ENCODE peak calls at places on chromosomes 16 and 17, in nine cellular contexts. H, S, C, B, J, Y, E, X and O are unnamed samples.

GRCh38 chr16:12320298-12320706 is 343.8 kb downstream of the SNX29 start:
- DNase-seq in H (no peak), S (no peak), C (no peak), B (no peak), J (no peak), Y (no peak), E (no peak), X (no peak), O (no peak)

GRCh38 chr16:28549301-28549899 is 4.3 kb upstream of the SGF29 start:
- DNase-seq in H (no peak), S (no peak), C (no peak), B (peak; percentile 65), J (no peak), Y (no peak), E (peak; percentile 41), X (no peak), O (no peak)

GRCh38 chr16:56932588-56933265 is 785 bp downstream of the HERPUD1 start:
- DNase-seq in H (peak; percentile 81), S (peak; percentile 90), C (peak; percentile 93), B (peak; percentile 94), J (peak; percentile 51), Y (peak; percentile 92), E (peak; percentile 67), X (no peak), O (peak; percentile 80)

GRCh38 chr16:87552772-87553171 is 49.5 kb upstream of the JPH3 start:
- DNase-seq in H (no peak), S (no peak), C (no peak), B (no peak), J (no peak), Y (no peak), E (no peak), X (no peak), O (no peak)

GRCh38 chr16:67015317-67015731 is 13.6 kb upstream of the CBFB start:
- DNase-seq in H (peak; percentile 18), S (peak; percentile 43), C (peak; percentile 12), B (no peak), J (no peak), Y (peak; percentile 24), E (no peak), X (no peak), O (no peak)

GRCh38 chr17:78873519-78874340 is 29.3 kb downstream of the CEP295NL start:
- DNase-seq in H (no peak), S (no peak), C (no peak), B (no peak), J (no peak), Y (no peak), E (peak; percentile 77), X (no peak), O (peak; percentile 82)

GRCh38 chr16:81883235-81883634 is 104.1 kb downstream of the PLCG2 start:
- DNase-seq in H (no peak), S (no peak), C (no peak), B (no peak), J (no peak), Y (no peak), E (no peak), X (no peak), O (no peak)

GRCh38 chr17:37392024-37392590 is 14.5 kb downstream of the ACACA start:
- DNase-seq in H (no peak), S (no peak), C (no peak), B (no peak), J (no peak), Y (no peak), E (no peak), X (no peak), O (no peak)

GRCh38 chr17:50683434-50684287 is 24.1 kb downstream of the ANKRD40 start:
- DNase-seq in H (no peak), S (no peak), C (no peak), B (no peak), J (no peak), Y (peak; percentile 62), E (no peak), X (no peak), O (no peak)

GRCh38 chr17:49545811-49546545 is 29.7 kb upstream of the NXPH3 start:
- DNase-seq in H (no peak), S (peak; percentile 52), C (no peak), B (no peak), J (no peak), Y (no peak), E (peak; percentile 39), X (no peak), O (no peak)

GRCh38 chr17:80789356-80789902 is 202.2 kb upstream of the CHMP6 start:
- DNase-seq in H (no peak), S (peak; percentile 79), C (no peak), B (no peak), J (no peak), Y (peak; percentile 80), E (no peak), X (peak; percentile 64), O (no peak)

GRCh38 chr16:56237451-56237930 is 46.2 kb downstream of the GNAO1 start:
- DNase-seq in H (no peak), S (no peak), C (no peak), B (no peak), J (no peak), Y (no peak), E (no peak), X (no peak), O (no peak)

DNA sequence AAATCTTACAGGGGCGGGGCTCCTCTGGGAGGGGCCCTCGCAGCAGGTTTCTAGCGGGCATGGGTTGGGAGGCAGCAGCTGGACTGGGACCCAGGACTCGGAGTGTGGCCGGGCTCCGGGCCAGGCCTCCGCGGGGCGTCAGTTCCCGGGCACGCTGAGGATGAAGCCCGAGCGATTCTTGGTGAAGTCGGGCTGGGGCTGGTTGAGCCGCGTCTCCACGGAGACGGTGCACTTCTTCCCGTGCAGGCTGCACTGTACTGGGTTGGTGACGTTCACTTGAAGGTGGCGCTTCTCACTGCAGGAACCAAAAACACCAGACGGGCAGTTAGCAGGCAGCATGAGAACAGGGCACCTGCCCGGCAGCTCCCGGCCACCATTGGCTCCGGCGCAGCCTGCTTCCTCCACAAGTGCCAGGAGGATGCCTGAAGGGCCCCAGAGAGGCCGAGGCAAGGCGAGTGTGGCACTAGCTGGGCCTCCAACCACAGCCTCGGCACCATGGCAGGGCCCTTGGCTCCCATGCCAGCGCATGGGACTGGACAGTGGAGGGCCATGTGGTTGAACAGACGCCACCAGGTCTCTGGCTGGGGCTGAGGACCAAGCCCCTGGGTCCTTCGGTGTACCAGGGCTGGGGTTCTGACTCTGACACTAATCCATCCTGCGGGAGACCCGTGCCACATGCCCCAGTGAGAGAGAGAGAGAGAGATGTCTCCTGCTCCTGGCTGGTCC is 8.0 kb downstream of the CDK5R1 start:
- DNase-seq in H (no peak), S (peak; percentile 76), C (no peak), B (no peak), J (no peak), Y (no peak), E (no peak), X (no peak), O (no peak)
- TF ChIP-seq EP300 in H (no peak), S (no peak), C (no peak), B (no peak), J (no peak), Y (no peak), E (no peak), X (no peak), O (no peak)

DNA sequence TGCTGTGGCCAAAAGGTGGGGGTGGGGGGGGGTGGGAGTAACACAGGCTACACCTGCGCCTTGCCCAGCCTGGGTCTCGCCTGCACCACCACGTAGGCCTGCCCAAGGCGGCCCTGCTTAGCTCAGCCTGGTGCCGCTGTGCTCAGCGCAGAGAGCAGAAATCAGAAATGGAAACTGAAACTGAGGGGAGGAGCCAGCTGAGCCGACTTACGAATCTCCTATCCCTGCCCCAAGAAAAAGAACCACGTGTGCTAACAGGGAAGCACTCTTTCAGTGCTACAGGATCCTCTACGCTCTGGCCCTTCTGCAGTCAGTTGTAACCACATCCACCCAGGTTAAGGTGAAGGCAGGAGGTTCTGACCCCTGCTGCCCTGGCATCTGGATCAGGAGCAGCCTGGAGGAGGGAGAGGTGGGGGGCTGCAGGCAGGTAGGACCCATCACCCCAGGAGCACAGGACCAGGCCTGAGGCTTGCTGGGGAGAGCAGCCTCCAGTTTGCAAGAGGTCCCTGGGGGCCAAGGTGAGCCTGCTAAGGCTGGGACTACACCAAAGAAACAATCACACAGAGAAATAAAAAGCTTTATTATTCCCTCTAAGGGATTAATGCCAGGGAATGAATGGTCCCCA is at the start of gene DHX58:
- DNase-seq in H (peak; percentile 85), S (no peak), C (peak; percentile 89), B (peak; percentile 64), J (peak; percentile 42), Y (peak; percentile 91), E (no peak), X (peak; percentile 90), O (peak; percentile 81)
- TF ChIP-seq POLR2AphosphoS5 in H (peak; percentile 81), S (peak; percentile 12), C (peak; percentile 74), B (peak; percentile 60), J (no peak), Y (peak; percentile 81), E (no peak), X (peak; percentile 96), O (peak; percentile 51)

GRCh38 chr17:76868669-76869208 is 535 bp downstream of the MGAT5B start:
- DNase-seq in H (no peak), S (no peak), C (no peak), B (no peak), J (peak; percentile 72), Y (no peak), E (peak; percentile 88), X (no peak), O (no peak)

GRCh38 chr17:76869209-76869877 is 1.1 kb downstream of the MGAT5B start:
- DNase-seq in H (no peak), S (no peak), C (no peak), B (no peak), J (no peak), Y (no peak), E (peak; percentile 90), X (no peak), O (no peak)

GRCh38 chr17:76866774-76867577 is 1.2 kb upstream of the MGAT5B start:
- DNase-seq in H (no peak), S (no peak), C (no peak), B (no peak), J (no peak), Y (no peak), E (no peak), X (no peak), O (no peak)

GRCh38 chr17:76867578-76868175 is 527 bp upstream of the MGAT5B start:
- DNase-seq in H (no peak), S (no peak), C (no peak), B (no peak), J (no peak), Y (no peak), E (peak; percentile 64), X (no peak), O (no peak)

DNA sequence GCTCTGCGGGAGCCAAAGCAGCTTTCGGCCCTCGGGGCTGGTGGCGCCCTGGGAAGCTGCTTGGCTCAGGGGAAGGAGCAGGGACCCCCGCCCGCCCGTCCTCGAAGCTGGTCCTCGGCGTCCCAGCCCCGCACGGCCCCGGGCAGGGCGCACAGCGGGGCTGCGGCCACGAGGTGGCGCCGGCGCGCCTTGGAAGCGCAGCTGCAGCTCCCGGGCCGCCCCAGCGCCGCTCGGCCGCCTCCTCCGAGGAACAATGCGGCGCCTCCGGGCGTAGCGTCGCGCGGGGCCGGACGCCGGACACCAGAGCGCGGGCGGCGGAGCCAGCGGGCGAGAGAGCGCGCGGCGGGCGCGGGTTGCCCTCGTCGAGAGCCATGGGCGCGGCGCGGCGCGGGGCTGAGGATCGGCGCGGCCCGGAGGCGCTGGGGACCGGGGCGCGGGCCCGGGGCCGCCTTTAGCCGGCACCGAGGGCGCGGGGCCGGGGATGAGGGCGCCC is at the start of gene MGAT5B:
- DNase-seq in H (peak; percentile 75), S (no peak), C (peak; percentile 67), B (peak; percentile 53), J (peak; percentile 93), Y (peak; percentile 83), E (peak; percentile 100), X (no peak), O (peak; percentile 85)
- TF ChIP-seq EP300 in H (no peak), S (no peak), C (no peak), B (no peak), J (no peak), Y (no peak), E (no peak), X (no peak), O (no peak)

GRCh38 chr17:19017804-19018599 is 13.4 kb upstream of the FAM83G start:
- DNase-seq in H (peak; percentile 35), S (no peak), C (no peak), B (no peak), J (no peak), Y (no peak), E (no peak), X (no peak), O (no peak)
- TF ChIP-seq POLR2AphosphoS5 in H (no peak), S (no peak), C (no peak), B (no peak), J (no peak), Y (no peak), E (no peak), X (no peak), O (no peak)